ENCODE peak calls at places on chromosomes 2 and 18, in five cellular contexts. D, A, X, M and U are unnamed samples.
A peak's percentile ranks its signal among the peaks of the same experiment; 100 is the strongest.

GRCh38 chr18:48539406-48540328 is 836 bp downstream of the CTIF start:
- DNase-seq in D (peak; percentile 59), A (peak; percentile 35), X (no peak), M (peak; percentile 59), U (peak; percentile 30)

GRCh38 chr2:197144183-197144582 is 166.4 kb downstream of the ANKRD44 start:
- DNase-seq in D (no peak), A (no peak), X (no peak), M (no peak), U (no peak)

GRCh38 chr2:109487237-109487869 is 126.4 kb downstream of the SEPTIN10 start:
- DNase-seq in D (peak; percentile 67), A (no peak), X (no peak), M (peak; percentile 95), U (no peak)

GRCh38 chr2:31925517-31925916 is 85.3 kb downstream of the MEMO1 start:
- DNase-seq in D (no peak), A (no peak), X (no peak), M (no peak), U (no peak)

GRCh38 chr18:79577451-79578395 is 101.9 kb upstream of the CTDP1 start:
- DNase-seq in D (no peak), A (no peak), X (no peak), M (peak; percentile 49), U (peak; percentile 17)

GRCh38 chr18:2609604-2610003 is 38.2 kb downstream of the NDC80 start:
- DNase-seq in D (no peak), A (no peak), X (no peak), M (no peak), U (no peak)

GRCh38 chr2:241211276-241211675 is 22.8 kb downstream of the ANO7 start:
- DNase-seq in D (no peak), A (no peak), X (no peak), M (no peak), U (no peak)

GRCh38 chr2:64942693-64943092 is 46.5 kb upstream of the SLC1A4 start:
- DNase-seq in D (no peak), A (no peak), X (no peak), M (no peak), U (no peak)

GRCh38 chr18:55012041-55012440 is 52.8 kb upstream of the CCDC68 start:
- DNase-seq in D (no peak), A (no peak), X (no peak), M (no peak), U (no peak)

GRCh38 chr2:166239548-166239947 is 111.7 kb upstream of the SCN1A start:
- DNase-seq in D (peak; percentile 92), A (no peak), X (no peak), M (peak; percentile 96), U (peak; percentile 37)

GRCh38 chr18:4352746-4353522 is 102.2 kb downstream of the DLGAP1 start:
- DNase-seq in D (no peak), A (no peak), X (no peak), M (no peak), U (no peak)

GRCh38 chr2:42244520-42244919 is 75.4 kb downstream of the EML4 start:
- DNase-seq in D (no peak), A (no peak), X (no peak), M (no peak), U (no peak)

GRCh38 chr18:3048820-3049349 is 35.9 kb upstream of the LPIN2 start:
- DNase-seq in D (no peak), A (no peak), X (no peak), M (no peak), U (no peak)

GRCh38 chr18:987325-988186 is 82.9 kb downstream of the ADCYAP1 start:
- DNase-seq in D (peak; percentile 90), A (no peak), X (no peak), M (no peak), U (peak; percentile 68)

GRCh38 chr2:222751821-222752719 is 80.6 kb downstream of the MOGAT1 start:
- DNase-seq in D (no peak), A (no peak), X (no peak), M (no peak), U (no peak)

GRCh38 chr2:130892793-130893785 is 56.4 kb downstream of the ARHGEF4 start:
- DNase-seq in D (no peak), A (no peak), X (no peak), M (no peak), U (no peak)

GRCh38 chr2:144510206-144510991 is 9.5 kb downstream of the ZEB2 start:
- DNase-seq in D (peak; percentile 20), A (peak; percentile 37), X (no peak), M (peak; percentile 89), U (no peak)

GRCh38 chr18:42184685-42185477 is 229.8 kb downstream of the PIK3C3 start:
- DNase-seq in D (no peak), A (no peak), X (no peak), M (no peak), U (no peak)

GRCh38 chr18:70973626-70974025 is 684.8 kb downstream of the SOCS6 start:
- DNase-seq in D (no peak), A (no peak), X (no peak), M (no peak), U (no peak)

GRCh38 chr2:9800639-9800974 is 42.7 kb upstream of the TAF1B start:
- DNase-seq in D (no peak), A (no peak), X (no peak), M (no peak), U (no peak)

GRCh38 chr2:234569776-234570430 is 73.0 kb upstream of the ARL4C start:
- DNase-seq in D (no peak), A (no peak), X (no peak), M (no peak), U (no peak)

GRCh38 chr2:234565842-234566619 is 69.2 kb upstream of the ARL4C start:
- DNase-seq in D (no peak), A (no peak), X (no peak), M (no peak), U (no peak)

GRCh38 chr2:234564719-234565118 is 67.8 kb upstream of the ARL4C start:
- DNase-seq in D (peak; percentile 12), A (no peak), X (no peak), M (peak; percentile 80), U (no peak)

GRCh38 chr2:234565201-234565600 is 68.3 kb upstream of the ARL4C start:
- DNase-seq in D (no peak), A (no peak), X (no peak), M (no peak), U (no peak)

GRCh38 chr2:234566622-234567021 is 69.7 kb upstream of the ARL4C start:
- DNase-seq in D (no peak), A (no peak), X (no peak), M (no peak), U (no peak)
- H3K4me1 ChIP-seq in D (no peaks in the 10 kb centered on the region), A (no peaks in the 10 kb centered on the region), X (no peaks in the 10 kb centered on the region), M (peaks cover 9% of the 10 kb centered on the region), U (no peaks in the 10 kb centered on the region)

DNA sequence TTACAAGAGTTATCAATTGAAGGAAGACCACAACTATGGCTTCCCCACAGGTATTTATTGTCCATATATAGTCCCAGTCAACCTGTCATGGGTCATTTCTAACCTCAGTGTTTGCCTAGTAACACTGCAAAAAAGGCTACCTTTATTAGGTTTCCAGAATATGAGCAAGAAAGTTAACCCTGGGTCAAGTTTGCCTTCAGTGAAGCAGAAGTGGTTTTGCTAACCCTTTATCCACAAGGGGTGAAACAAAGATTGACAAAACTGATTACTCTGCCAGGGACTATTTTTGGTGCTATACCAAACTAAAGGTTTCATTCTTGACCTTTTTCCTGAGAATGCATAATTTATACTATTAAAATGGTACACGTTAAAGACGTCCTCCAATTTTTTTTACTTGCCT is 28.8 kb downstream of the SP100 start:
- DNase-seq in D (no peak), A (no peak), X (no peak), M (no peak), U (no peak)
- H3K4me1 ChIP-seq in D (peaks cover 41% of the 10 kb centered on the region), A (peaks cover 55% of the 10 kb centered on the region), X (no peaks in the 10 kb centered on the region), M (peaks cover 6% of the 10 kb centered on the region), U (no peaks in the 10 kb centered on the region)

GRCh38 chr2:27212626-27213471 is 781 bp upstream of the SLC5A6 start:
- DNase-seq in D (no peak), A (peak; percentile 56), X (no peak), M (peak; percentile 76), U (peak; percentile 55)

GRCh38 chr2:27214936-27215335 is 2.2 kb upstream of the CAD start:
- DNase-seq in D (no peak), A (no peak), X (no peak), M (no peak), U (no peak)

GRCh38 chr2:27211241-27211942 is 449 bp upstream of the ATRAID start:
- DNase-seq in D (peak; percentile 50), A (no peak), X (no peak), M (no peak), U (no peak)

GRCh38 chr2:27209621-27210401 is 2.0 kb upstream of the ATRAID start:
- DNase-seq in D (no peak), A (no peak), X (no peak), M (peak; percentile 18), U (no peak)

DNA sequence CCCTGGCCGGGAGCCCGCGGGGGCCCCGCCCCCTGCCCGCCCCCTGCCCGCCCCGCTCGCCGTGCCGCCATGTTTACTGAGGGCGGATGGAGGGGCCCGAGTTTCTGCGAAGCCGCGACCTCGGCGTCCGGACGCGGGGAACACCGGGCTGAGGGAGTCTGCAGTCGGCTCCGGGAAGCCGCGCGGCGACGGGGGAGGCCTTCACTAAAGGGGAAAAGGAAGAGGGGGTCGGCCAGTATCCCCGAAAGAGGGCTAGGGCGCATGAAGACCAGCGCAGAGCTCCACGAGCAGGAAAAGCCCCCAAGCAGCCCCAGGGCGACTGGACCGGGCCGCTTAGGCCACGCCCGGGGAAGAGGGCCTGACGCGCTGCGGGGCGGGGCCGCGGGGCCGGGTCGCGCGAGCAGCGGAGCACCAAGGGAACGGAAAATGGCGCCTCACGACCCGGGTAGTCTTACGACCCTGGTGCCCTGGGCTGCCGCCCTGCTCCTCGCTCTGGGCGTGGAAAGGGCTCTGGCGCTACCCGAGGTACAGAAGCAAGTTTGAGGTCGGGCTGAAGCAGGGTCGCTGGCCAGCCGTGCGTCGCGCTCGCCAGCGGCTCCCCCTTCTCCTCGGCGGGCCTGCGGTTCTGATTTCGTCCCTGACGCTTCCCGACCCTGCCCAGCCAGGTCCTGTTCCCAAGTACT is at the start of the genes ATRAID and SLC5A6:
- DNase-seq in D (peak; percentile 92), A (peak; percentile 86), X (peak; percentile 72), M (peak; percentile 81), U (peak; percentile 89)
- H3K4me1 ChIP-seq in D (peaks cover 17% of the 10 kb centered on the region), A (peaks cover 26% of the 10 kb centered on the region), X (peaks cover 3% of the 10 kb centered on the region), M (peaks cover 8% of the 10 kb centered on the region), U (peaks cover 34% of the 10 kb centered on the region)

GRCh38 chr2:235512699-235513053 is 18.8 kb downstream of the AGAP1 start:
- DNase-seq in D (no peak), A (no peak), X (no peak), M (no peak), U (no peak)
- H3K4me1 ChIP-seq in D (peaks cover 3% of the 10 kb centered on the region), A (no peaks in the 10 kb centered on the region), X (peaks cover 17% of the 10 kb centered on the region), M (peaks cover 8% of the 10 kb centered on the region), U (peaks cover 2% of the 10 kb centered on the region)